ENCODE peak calls at places on chromosomes 12 and 14, in five cellular contexts. Q is H7; S is endothelial cell; P is kidney glomerular epithelial cell; A is stimulated activated CD8-positive, alpha-beta memory T cell treated with anti-CD3 and anti-CD28 coated beads, Interleukin-2, amount 100 ng/mL, for 48 hours. H is an unnamed sample.

GRCh38 chr12:28681980-28682379 is 467.1 kb upstream of the FAR2 start:
- DNase-seq in S (no peak), Q (no peak), P (no peak), A (no peak), H (no peak)

GRCh38 chr14:100620437-100621100 is 33.4 kb upstream of the BEGAIN start:
- DNase-seq in Q (peak; percentile 13), S (no peak), A (no peak), P (no peak), H (no peak)

GRCh38 chr14:31895206-31895605 is 181.9 kb upstream of the ARHGAP5 start:
- DNase-seq in P (no peak), Q (no peak), S (no peak), A (no peak), H (no peak)

GRCh38 chr14:93997082-93997481 is at the start of gene CCDC197:
- DNase-seq in Q (no peak), A (no peak), S (no peak), P (no peak), H (no peak)

GRCh38 chr12:54593135-54593534 is 4.7 kb upstream of the PPP1R1A start:
- DNase-seq in A (no peak), Q (no peak), S (no peak), P (peak; percentile 51), H (no peak)

GRCh38 chr12:124636138-124636968 is 68.9 kb upstream of the NCOR2 start:
- DNase-seq in A (no peak), S (no peak), P (no peak), Q (no peak), H (peak; percentile 37)

GRCh38 chr12:47164730-47165439 is 85.1 kb upstream of the AMIGO2 start:
- DNase-seq in S (no peak), A (no peak), Q (no peak), P (no peak), H (no peak)

GRCh38 chr14:92259613-92260357 is 63.2 kb upstream of the SLC24A4 start:
- DNase-seq in P (no peak), S (no peak), A (no peak), Q (no peak), H (no peak)

GRCh38 chr14:72824051-72824450 is 69.8 kb downstream of the DPF3 start:
- DNase-seq in S (no peak), A (no peak), Q (no peak), P (no peak), H (no peak)

GRCh38 chr12:64680235-64680634 is 69.9 kb downstream of the RASSF3 start:
- DNase-seq in S (no peak), A (no peak), P (no peak), Q (no peak), H (no peak)

GRCh38 chr14:26330982-26331381 is 266.9 kb downstream of the NOVA1 start:
- DNase-seq in S (no peak), P (peak; percentile 35), A (no peak), Q (no peak), H (peak; percentile 79)

GRCh38 chr12:121295123-121295745 is 1.3 kb downstream of the CAMKK2 start:
- DNase-seq in S (no peak), P (peak; percentile 6), A (no peak), Q (peak; percentile 65), H (no peak)

GRCh38 chr14:100093322-100093721 is 28.1 kb downstream of the EVL start:
- DNase-seq in S (no peak), P (no peak), A (no peak), Q (no peak), H (no peak)

GRCh38 chr14:23443411-23443812 is 8.0 kb upstream of the MYH7 start:
- DNase-seq in S (no peak), P (no peak), Q (peak; percentile 26), A (no peak), H (no peak)

GRCh38 chr12:14185441-14186192 is 179.9 kb upstream of the ATF7IP start:
- DNase-seq in S (peak; percentile 48), Q (peak; percentile 38), P (peak; percentile 11), A (no peak), H (peak; percentile 43)

GRCh38 chr12:132689227-132689626 is 1.8 kb downstream of the PXMP2 start:
- DNase-seq in P (no peak), Q (no peak), S (no peak), A (no peak), H (peak; percentile 78)

GRCh38 chr12:89556976-89557375 is 31.1 kb upstream of the POC1B start:
- DNase-seq in Q (no peak), S (no peak), P (no peak), A (no peak), H (no peak)

GRCh38 chr12:6181583-6182278 is 18.5 kb upstream of the CD9 start:
- DNase-seq in P (no peak), S (no peak), A (no peak), Q (no peak), H (no peak)

GRCh38 chr14:98189521-98189920 is 1082.5 kb downstream of the BCL11B start:
- DNase-seq in A (no peak), P (no peak), Q (no peak), S (no peak), H (no peak)

GRCh38 chr12:110717037-110717436 is 25.7 kb downstream of the PPP1CC start:
- DNase-seq in S (no peak), P (no peak), A (no peak), Q (no peak), H (no peak)

GRCh38 chr14:67941456-67942018 is 122.0 kb downstream of the RAD51B start:
- DNase-seq in A (no peak), P (no peak), S (no peak), Q (no peak), H (no peak)

GRCh38 chr12:51592034-51592705 is 1.1 kb downstream of the SCN8A start:
- DNase-seq in P (peak; percentile 18), Q (peak; percentile 36), S (no peak), A (no peak), H (no peak)

GRCh38 chr12:29238822-29239291 is 89.8 kb downstream of the FAR2 start:
- DNase-seq in P (peak; percentile 32), Q (no peak), A (no peak), S (no peak), H (no peak)

GRCh38 chr14:28083456-28083855 is 683.1 kb upstream of the FOXG1 start:
- DNase-seq in P (no peak), A (no peak), Q (no peak), S (no peak), H (no peak)

GRCh38 chr14:50290306-50290705 is 21.7 kb downstream of the L2HGDH start:
- DNase-seq in S (no peak), P (no peak), Q (no peak), A (no peak), H (no peak)

GRCh38 chr12:93080452-93080851 is 151.4 kb upstream of the EEA1 start:
- DNase-seq in S (no peak), P (no peak), Q (peak; percentile 65), A (no peak), H (no peak)

GRCh38 chr12:12714276-12715001 is 2.7 kb upstream of the CDKN1B start:
- DNase-seq in Q (peak; percentile 39), P (peak; percentile 33), S (peak; percentile 16), A (no peak), H (no peak)

GRCh38 chr14:54570651-54571415 is 3.9 kb downstream of the SAMD4A start:
- DNase-seq in Q (no peak), A (no peak), P (peak; percentile 58), S (no peak), H (no peak)

GRCh38 chr14:28344381-28344780 is 422.2 kb upstream of the FOXG1 start:
- DNase-seq in S (no peak), Q (no peak), A (no peak), P (no peak), H (no peak)

GRCh38 chr12:3998397-3998796 is 125.2 kb upstream of the PARP11 start:
- DNase-seq in S (no peak), A (no peak), Q (no peak), P (no peak), H (no peak)

GRCh38 chr14:104724981-104725771 is 1.1 kb downstream of the ADSS1 start:
- DNase-seq in P (peak; percentile 5), Q (peak; percentile 93), A (no peak), S (peak; percentile 50), H (peak; percentile 42)

GRCh38 chr12:15629761-15630160 is 159.4 kb downstream of the EPS8 start:
- DNase-seq in A (no peak), S (no peak), Q (no peak), P (no peak), H (no peak)

GRCh38 chr12:34602213-34602940 is 580.1 kb downstream of the ALG10 start:
- DNase-seq in S (no peak), Q (peak; percentile 1), P (no peak), A (no peak), H (no peak)

GRCh38 chr12:27732281-27732680 is 21.6 kb downstream of the MRPS35 start:
- DNase-seq in P (no peak), A (no peak), Q (peak; percentile 30), S (no peak), H (no peak)

GRCh38 chr14:76304536-76305473 is 71.1 kb upstream of the ESRRB start:
- DNase-seq in S (no peak), P (no peak), Q (no peak), A (no peak), H (peak; percentile 23)

GRCh38 chr12:109697877-109698468 is 15.7 kb upstream of the FAM222A start:
- DNase-seq in P (no peak), S (no peak), A (no peak), Q (no peak), H (no peak)

GRCh38 chr12:112130461-112130998 is 5.2 kb downstream of the TRAFD1 start:
- DNase-seq in S (no peak), P (peak; percentile 73), Q (no peak), A (no peak), H (no peak)

GRCh38 chr12:49543914-49544815 is 5.3 kb downstream of the KCNH3 start:
- DNase-seq in Q (peak; percentile 83), S (no peak), P (no peak), A (no peak), H (no peak)

GRCh38 chr14:26255213-26255612 is 342.6 kb downstream of the NOVA1 start:
- DNase-seq in A (no peak), S (no peak), Q (peak; percentile 9), P (no peak), H (no peak)

H was measured in mucosa of gallbladder.